ENCODE peak calls at places on chromosomes 1 and 21, in nine cellular contexts. B is fibroblast of villous mesenchyme, T is AG09309, V is endothelial cell, S is GM10248, Q is heart left ventricle, J is left ventricle myocardium inferior, U is lower leg skin, W is neural progenitor cell. Z is an unnamed sample.

GRCh38 chr1:204751883-204752687 is 66.5 kb upstream of the LRRN2 start:
- DNase-seq in B (no peak), T (no peak), V (no peak), S (no peak), Q (no peak), J (no peak), U (peak), W (peak), Z (peak)

GRCh38 chr1:119143716-119144115 is 3.3 kb upstream of the WARS2 start:
- DNase-seq in B (no peak), T (no peak), V (no peak), S (no peak), Q (no peak), J (no peak), U (no peak), W (no peak), Z (no peak)

GRCh38 chr1:232428781-232429530 is 201.0 kb downstream of the SIPA1L2 start:
- DNase-seq in B (peak), T (peak), V (no peak), S (no peak), Q (no peak), J (no peak), U (no peak), W (no peak), Z (peak)

GRCh38 chr1:181513786-181514297 is 30.5 kb downstream of the CACNA1E start:
- DNase-seq in B (no peak), T (no peak), V (no peak), S (no peak), Q (no peak), J (no peak), U (no peak), W (no peak), Z (no peak)

GRCh38 chr1:68230901-68231626 is 1.3 kb downstream of the WLS start:
- DNase-seq in B (no peak), T (no peak), V (peak), S (peak), Q (peak), J (peak), U (peak), W (peak), Z (peak)

GRCh38 chr1:1360511-1361169 is 2.3 kb upstream of the MXRA8 start:
- DNase-seq in B (peak), T (peak), V (no peak), S (no peak), Q (peak), J (peak), U (peak), W (peak), Z (peak)

GRCh38 chr1:35718492-35719336 is at the start of gene C1orf216:
- DNase-seq in B (peak), T (peak), V (peak), S (peak), Q (peak), J (peak), U (peak), W (peak), Z (peak)

GRCh38 chr1:57422271-57423134 is 1.4 kb downstream of the DAB1 start:
- DNase-seq in B (peak), T (no peak), V (peak), S (no peak), Q (peak), J (peak), U (no peak), W (peak), Z (peak)

GRCh38 chr1:43352351-43352705 is 6.5 kb upstream of the CDC20 start:
- DNase-seq in B (no peak), T (no peak), V (no peak), S (no peak), Q (no peak), J (no peak), U (peak), W (no peak), Z (no peak)

GRCh38 chr1:154951901-154952657 is 3.8 kb downstream of the PBXIP1 start:
- DNase-seq in B (no peak), T (no peak), V (no peak), S (peak), Q (no peak), J (no peak), U (no peak), W (no peak), Z (peak)

GRCh38 chr1:201649776-201650607 is 111.1 kb downstream of the NAV1 start:
- DNase-seq in B (peak), T (no peak), V (peak), S (no peak), Q (peak), J (peak), U (peak), W (peak), Z (peak)

GRCh38 chr1:77459881-77460280 is 178.1 kb downstream of the AK5 start:
- DNase-seq in B (peak), T (no peak), V (no peak), S (no peak), Q (no peak), J (no peak), U (no peak), W (no peak), Z (no peak)

GRCh38 chr1:77961392-77961791 is 17.5 kb downstream of the FUBP1 start:
- DNase-seq in B (no peak), T (no peak), V (no peak), S (no peak), Q (no peak), J (no peak), U (no peak), W (no peak), Z (no peak)

GRCh38 chr21:15730484-15731242 is 881 bp downstream of the USP25 start:
- DNase-seq in B (no peak), T (no peak), V (no peak), S (no peak), Q (no peak), J (no peak), U (peak), W (no peak), Z (no peak)

GRCh38 chr1:154802336-154803003 is 67.6 kb downstream of the KCNN3 start:
- DNase-seq in B (no peak), T (no peak), V (no peak), S (no peak), Q (no peak), J (no peak), U (no peak), W (no peak), Z (no peak)

GRCh38 chr1:229117664-229118300 is 153.1 kb upstream of the RAB4A start:
- DNase-seq in B (peak), T (no peak), V (no peak), S (no peak), Q (peak), J (peak), U (peak), W (no peak), Z (no peak)

DNA sequence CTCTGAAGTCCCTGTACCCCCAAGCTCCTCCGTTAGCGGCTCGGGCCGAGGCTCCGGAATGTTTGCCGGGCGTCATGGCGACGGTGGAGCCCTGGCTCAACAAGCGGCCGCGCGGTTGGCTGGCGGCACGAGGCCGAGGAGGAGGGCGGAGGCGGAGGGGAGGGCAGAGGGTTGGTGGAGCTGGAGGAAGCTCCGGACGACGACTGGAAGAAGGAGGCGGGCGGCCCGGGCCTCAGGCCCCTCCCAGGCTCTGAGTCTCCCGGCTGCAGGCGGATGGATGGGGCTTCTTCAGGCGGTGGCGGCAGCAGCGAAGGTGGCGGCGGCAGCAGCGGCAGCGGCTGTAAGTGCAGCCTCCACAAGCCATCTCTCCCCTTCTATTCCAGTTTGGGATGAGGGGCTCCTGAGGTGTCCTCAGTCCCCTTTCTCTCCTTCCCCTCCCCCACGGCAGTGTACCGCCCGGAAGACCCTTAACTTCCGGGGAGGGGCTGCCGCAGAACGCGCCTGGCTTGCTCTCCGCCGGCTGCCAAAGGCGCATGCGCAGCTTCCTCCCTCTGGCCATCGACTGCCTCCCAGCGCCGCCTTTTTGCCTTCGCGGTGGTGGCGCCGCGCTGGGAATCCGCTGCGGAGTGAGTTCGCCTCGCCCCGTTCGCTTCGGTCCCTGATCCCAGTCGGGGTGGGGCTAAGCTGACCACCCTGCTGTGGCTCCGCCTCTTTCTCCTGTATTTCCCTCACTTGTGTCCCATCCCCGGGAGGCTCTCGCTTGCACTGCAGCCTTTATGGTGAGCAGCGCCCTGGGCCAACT is at the start of the genes DNAI4 and MIER1:
- DNase-seq in B (peak), T (peak), V (peak), S (peak), Q (peak), J (peak), U (peak), W (peak), Z (peak)
- TF ChIP-seq CTCF in B (peak), T (peak), V (no peak), S (no peak), Q (no peak), J (peak), U (no peak), W (no peak), Z (no peak)

GRCh38 chr1:2921970-2922686 is 99.1 kb upstream of the ACTRT2 start:
- DNase-seq in B (no peak), T (no peak), V (no peak), S (no peak), Q (no peak), J (no peak), U (no peak), W (no peak), Z (no peak)
- TF ChIP-seq CTCF in B (no peak), T (peak), V (peak), S (no peak), Q (peak), J (peak), U (no peak), W (peak), Z (peak)

GRCh38 chr1:116205941-116206679 is 94.9 kb downstream of the MAB21L3 start:
- DNase-seq in B (no peak), T (no peak), V (no peak), S (no peak), Q (no peak), J (no peak), U (no peak), W (no peak), Z (no peak)

GRCh38 chr1:116207126-116207735 is 96.0 kb downstream of the MAB21L3 start:
- DNase-seq in B (no peak), T (no peak), V (no peak), S (no peak), Q (no peak), J (no peak), U (no peak), W (no peak), Z (no peak)

GRCh38 chr1:116201921-116202320 is 90.7 kb downstream of the MAB21L3 start:
- DNase-seq in B (no peak), T (no peak), V (no peak), S (no peak), Q (no peak), J (no peak), U (no peak), W (no peak), Z (no peak)

GRCh38 chr1:116203936-116204335 is 92.7 kb downstream of the MAB21L3 start:
- DNase-seq in B (peak), T (no peak), V (no peak), S (no peak), Q (no peak), J (no peak), U (no peak), W (no peak), Z (no peak)

DNA sequence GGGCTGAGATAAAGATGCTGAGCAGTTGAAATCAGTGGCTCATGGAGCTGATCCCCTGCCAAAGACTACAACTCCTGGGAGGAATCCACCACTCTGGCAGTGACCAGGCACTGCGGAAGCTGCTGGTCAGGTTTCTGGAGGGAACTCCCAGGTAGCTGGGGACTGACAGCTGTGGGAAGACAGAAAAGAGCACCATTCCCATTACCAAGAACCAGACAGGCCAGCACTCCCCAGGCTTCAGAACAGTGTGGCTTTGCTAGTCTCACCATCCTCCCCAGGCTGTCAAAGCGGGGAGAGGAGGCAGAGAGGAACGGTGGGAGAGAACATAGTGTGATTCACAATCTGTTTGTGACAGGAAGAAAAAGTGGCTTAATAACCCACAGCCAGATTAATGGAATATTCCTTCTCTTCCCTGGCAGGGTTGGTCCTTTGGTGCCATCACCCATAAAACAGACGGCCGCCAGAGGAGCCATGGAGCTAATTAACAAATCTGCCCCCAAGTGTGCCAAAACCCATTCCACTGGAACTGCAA is 92.1 kb downstream of the MAB21L3 start:
- DNase-seq in B (no peak), T (no peak), V (no peak), S (no peak), Q (no peak), J (no peak), U (no peak), W (no peak), Z (no peak)
- TF ChIP-seq CTCF in B (no peak), T (no peak), V (no peak), S (no peak), Q (no peak), J (no peak), U (no peak), W (no peak), Z (no peak)

GRCh38 chr1:65254320-65255087 is 54.8 kb upstream of the DNAJC6 start:
- DNase-seq in B (peak), T (no peak), V (peak), S (peak), Q (peak), J (peak), U (peak), W (peak), Z (peak)
- TF ChIP-seq CTCF in B (no peak), T (no peak), V (no peak), S (no peak), Q (no peak), J (peak), U (no peak), W (peak), Z (no peak)

DNA sequence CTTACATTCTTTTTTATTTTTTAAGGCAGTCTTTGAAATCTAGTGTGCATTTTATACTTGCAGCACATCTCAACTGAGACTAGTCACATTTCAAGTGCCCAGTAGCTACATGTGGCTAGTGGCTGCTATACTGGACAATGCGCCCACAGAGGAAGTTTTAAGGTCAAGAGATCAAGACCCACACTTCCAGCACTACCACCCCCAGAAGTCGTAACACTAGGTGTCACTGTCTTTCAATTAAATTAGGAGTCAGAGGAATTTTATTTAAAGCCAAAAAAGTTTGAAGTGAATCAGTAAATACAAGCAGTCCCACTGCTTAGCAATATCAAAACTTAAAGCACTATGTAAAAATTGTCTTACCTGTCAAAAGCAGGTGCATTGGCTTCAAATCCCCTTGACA is 39.9 kb downstream of the SYNJ1 start:
- DNase-seq in B (no peak), T (no peak), V (no peak), S (no peak), Q (no peak), J (no peak), U (no peak), W (peak), Z (no peak)
- TF ChIP-seq CTCF in B (no peak), T (no peak), V (no peak), S (peak), Q (no peak), J (peak), U (no peak), W (peak), Z (no peak)